ENCODE peak calls at places on chromosomes 3 and 15, in ten cellular contexts. Z, A, L, W, V, N, D, I, X and F are unnamed samples.

GRCh38 chr3:33936171-33936920 is 137.9 kb downstream of the PDCD6IP start:
- DNase-seq in A (no peak), V (no peak), W (no peak), I (no peak), D (no peak), Z (no peak), N (no peak), X (no peak), L (no peak), F (no peak)

GRCh38 chr3:187920871-187921270 is 175.6 kb upstream of the BCL6 start:
- DNase-seq in X (no peak), I (no peak), N (no peak), W (no peak), D (peak; percentile 56), V (no peak), L (peak; percentile 74), Z (no peak), A (no peak), F (no peak)

GRCh38 chr3:69008980-69009379 is 4.5 kb downstream of the EOGT start:
- DNase-seq in X (no peak), W (no peak), V (no peak), Z (no peak), I (no peak), N (no peak), D (no peak), A (no peak), L (no peak), F (no peak)

GRCh38 chr3:100535610-100535943 is 43.2 kb downstream of the TMEM45A start:
- DNase-seq in N (no peak), W (no peak), V (no peak), L (no peak), A (no peak), D (no peak), X (no peak), Z (no peak), I (no peak), F (no peak)

GRCh38 chr3:195739561-195740111 is 18.9 kb downstream of the MUC20 start:
- DNase-seq in I (no peak), W (no peak), X (no peak), N (no peak), L (no peak), D (no peak), Z (no peak), A (no peak), V (no peak), F (no peak)

GRCh38 chr3:192816274-192816853 is 89.0 kb upstream of the FGF12 start:
- DNase-seq in X (no peak), W (no peak), Z (peak; percentile 14), L (peak; percentile 75), I (peak; percentile 37), A (no peak), D (no peak), N (peak; percentile 36), V (no peak), F (peak; percentile 63)

GRCh38 chr3:105327662-105328337 is 38.9 kb upstream of the ALCAM start:
- DNase-seq in V (no peak), L (peak; percentile 58), D (no peak), I (no peak), W (no peak), N (no peak), Z (no peak), A (no peak), X (no peak), F (no peak)

GRCh38 chr15:68818088-68818670 is 2.5 kb downstream of the ANP32A start:
- DNase-seq in Z (peak; percentile 72), L (peak; percentile 64), I (peak; percentile 70), V (peak; percentile 67), A (peak; percentile 89), X (no peak), N (peak; percentile 66), D (peak; percentile 85), W (peak; percentile 67), F (peak; percentile 62)

GRCh38 chr15:58639002-58639756 is 110.3 kb downstream of the ADAM10 start:
- DNase-seq in D (no peak), W (no peak), I (no peak), L (no peak), Z (no peak), A (no peak), V (no peak), X (no peak), N (no peak), F (no peak)

GRCh38 chr3:69505770-69506407 is 120.0 kb upstream of the FRMD4B start:
- DNase-seq in I (no peak), V (no peak), Z (no peak), L (peak; percentile 58), X (no peak), D (no peak), N (no peak), A (no peak), W (no peak), F (peak; percentile 11)

GRCh38 chr15:84570164-84570692 is 30.6 kb upstream of the ZSCAN2 start:
- DNase-seq in A (peak; percentile 52), X (no peak), V (peak; percentile 44), W (peak; percentile 70), Z (peak; percentile 40), D (peak; percentile 81), L (no peak), N (peak; percentile 36), I (peak; percentile 42), F (peak; percentile 53)

GRCh38 chr3:118987466-118987865 is 47.2 kb downstream of the IGSF11 start:
- DNase-seq in L (peak; percentile 6), W (peak; percentile 44), D (no peak), V (no peak), I (no peak), Z (peak; percentile 50), X (no peak), N (no peak), A (no peak), F (peak; percentile 65)

DNA sequence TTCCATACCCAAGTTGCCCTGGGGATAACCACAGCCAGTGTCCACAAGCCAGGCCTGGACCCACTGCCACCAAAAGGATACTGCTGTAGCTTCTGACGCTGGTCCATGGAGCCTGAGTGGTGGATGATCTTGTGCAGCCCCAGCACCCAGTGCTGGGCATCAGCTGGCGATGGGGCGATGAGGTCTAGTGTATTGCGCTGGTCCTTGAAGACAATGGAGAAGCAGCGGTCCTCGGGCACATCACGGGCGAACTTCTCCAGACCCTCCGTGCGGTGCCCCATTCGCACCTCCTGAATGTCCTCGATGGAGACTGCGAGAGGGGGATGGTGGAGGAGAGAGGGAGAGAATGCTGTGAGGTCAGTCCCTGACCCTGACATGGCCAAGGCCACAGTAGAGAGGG is 13.0 kb downstream of the PLCD1 start:
- DNase-seq in L (no peak), Z (no peak), X (no peak), D (peak; percentile 36), I (no peak), A (no peak), W (no peak), V (no peak), N (no peak), F (no peak)
- H3K36me3 ChIP-seq in L (peaks cover 4% of the 10 kb centered on the region), Z (no peaks in the 10 kb centered on the region), X (peaks cover 20% of the 10 kb centered on the region), D (peaks cover 37% of the 10 kb centered on the region), I (peaks cover 57% of the 10 kb centered on the region), A (peaks cover 5% of the 10 kb centered on the region), W (no peaks in the 10 kb centered on the region), V (peaks cover 3% of the 10 kb centered on the region), N (peaks cover 41% of the 10 kb centered on the region), F (peaks cover 2% of the 10 kb centered on the region)

GRCh38 chr15:100880897-100881242 is 1.2 kb downstream of the ALDH1A3 start:
- DNase-seq in D (no peak), A (no peak), I (no peak), V (no peak), W (no peak), X (no peak), N (no peak), Z (no peak), L (no peak), F (no peak)

GRCh38 chr15:100881573-100882336 is 2.1 kb downstream of the ALDH1A3 start:
- DNase-seq in W (no peak), A (no peak), Z (no peak), V (no peak), I (no peak), X (no peak), L (no peak), N (no peak), D (no peak), F (no peak)

GRCh38 chr15:100879461-100880138 is at the start of gene ALDH1A3:
- DNase-seq in D (peak; percentile 83), V (no peak), A (no peak), L (no peak), I (no peak), Z (peak; percentile 81), X (no peak), N (no peak), W (peak; percentile 47), F (no peak)

GRCh38 chr15:100879046-100879445 is 585 bp upstream of the ALDH1A3 start:
- DNase-seq in N (no peak), Z (no peak), W (no peak), V (no peak), A (no peak), I (no peak), D (no peak), X (no peak), L (no peak), F (no peak)

DNA sequence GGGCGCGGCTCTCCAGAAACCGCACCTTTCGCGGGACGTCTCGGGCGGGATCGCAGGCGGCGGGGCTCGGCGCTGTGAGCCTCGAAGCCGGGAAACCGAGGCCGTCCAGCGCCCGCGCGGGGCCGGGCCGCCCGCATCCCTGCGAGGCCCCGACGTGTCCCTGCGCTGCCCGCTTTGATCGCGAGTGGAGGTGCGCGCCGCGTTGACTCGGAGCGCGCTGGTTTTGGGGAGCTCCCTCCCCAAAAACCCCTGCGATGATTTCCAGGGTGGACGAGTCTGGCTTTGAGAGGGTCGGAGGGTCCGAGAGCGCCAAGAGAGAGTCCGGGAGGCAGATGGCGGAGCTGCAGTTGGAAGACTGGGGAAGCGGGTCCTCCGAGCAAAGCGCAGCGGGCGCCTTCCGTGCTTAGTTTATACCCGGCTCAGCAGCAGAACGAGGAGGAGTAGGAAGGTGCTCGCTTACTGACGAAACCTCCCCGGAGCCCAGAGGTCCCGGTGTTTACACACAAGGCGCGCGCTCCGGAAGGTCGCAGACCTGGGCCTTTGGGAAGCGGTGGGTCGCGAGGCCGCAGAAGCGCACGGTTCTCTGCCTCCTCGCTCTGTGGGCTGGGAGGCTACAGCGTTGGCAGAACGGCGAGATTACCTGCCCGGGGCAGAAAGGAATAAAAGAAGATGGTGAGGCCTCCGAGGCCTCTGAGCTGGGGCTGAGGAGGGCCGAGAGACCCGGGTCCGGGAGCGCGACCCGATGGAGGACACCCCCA is 687 bp downstream of the ALDH1A3 start:
- DNase-seq in X (no peak), W (no peak), Z (no peak), V (no peak), A (no peak), N (no peak), L (no peak), D (no peak), I (no peak), F (no peak)
- H3K36me3 ChIP-seq in X (no peaks in the 10 kb centered on the region), W (no peaks in the 10 kb centered on the region), Z (no peaks in the 10 kb centered on the region), V (no peaks in the 10 kb centered on the region), A (no peaks in the 10 kb centered on the region), N (no peaks in the 10 kb centered on the region), L (no peaks in the 10 kb centered on the region), D (no peaks in the 10 kb centered on the region), I (no peaks in the 10 kb centered on the region), F (no peaks in the 10 kb centered on the region)

GRCh38 chr3:63998852-63999754 is 24.2 kb downstream of the PSMD6 start:
- DNase-seq in A (no peak), W (no peak), X (no peak), I (no peak), D (no peak), V (no peak), Z (no peak), L (no peak), N (no peak), F (no peak)
- H3K36me3 ChIP-seq in A (peaks cover 67% of the 10 kb centered on the region), W (no peaks in the 10 kb centered on the region), X (peaks cover 14% of the 10 kb centered on the region), I (peaks cover 78% of the 10 kb centered on the region), D (peaks cover 89% of the 10 kb centered on the region), V (peaks cover 76% of the 10 kb centered on the region), Z (no peaks in the 10 kb centered on the region), L (peaks cover 5% of the 10 kb centered on the region), N (peaks cover 24% of the 10 kb centered on the region), F (peaks cover 32% of the 10 kb centered on the region)

GRCh38 chr3:57910988-57911387 is 97.2 kb upstream of the FLNB start:
- DNase-seq in X (no peak), I (peak; percentile 25), V (peak; percentile 47), D (no peak), L (peak; percentile 40), W (no peak), N (no peak), Z (no peak), A (no peak), F (peak; percentile 14)
- H3K36me3 ChIP-seq in X (peaks cover 4% of the 10 kb centered on the region), I (peaks cover 34% of the 10 kb centered on the region), V (peaks cover 11% of the 10 kb centered on the region), D (peaks cover 87% of the 10 kb centered on the region), L (no peaks in the 10 kb centered on the region), W (no peaks in the 10 kb centered on the region), N (peaks cover 4% of the 10 kb centered on the region), Z (no peaks in the 10 kb centered on the region), A (peaks cover 28% of the 10 kb centered on the region), F (peaks cover 2% of the 10 kb centered on the region)